ENCODE peak calls at places on chromosomes 16 and 17, in four cellular contexts. V, G, Y and X are unnamed samples.

GRCh38 chr17:5557485-5557884 is 26.8 kb downstream of the NLRP1 start:
- DNase-seq in G (peak; percentile 84), V (no peak), Y (no peak), X (no peak)

GRCh38 chr16:66274335-66275110 is 92.0 kb upstream of the CDH5 start:
- DNase-seq in Y (no peak), V (peak; percentile 16), G (peak; percentile 44), X (no peak)

GRCh38 chr16:69017036-69017783 is 88.2 kb upstream of the HAS3 start:
- DNase-seq in G (peak; percentile 85), Y (no peak), V (no peak), X (peak; percentile 14)

GRCh38 chr17:43169561-43170139 is 1.4 kb upstream of the NBR1 start:
- DNase-seq in V (peak; percentile 54), Y (no peak), G (peak; percentile 26), X (peak; percentile 62)

GRCh38 chr16:83847371-83848225 is 39.8 kb downstream of the HSBP1 start:
- DNase-seq in V (no peak), G (no peak), Y (no peak), X (peak; percentile 41)

GRCh38 chr16:1159325-1159972 is 6.5 kb downstream of the CACNA1H start:
- DNase-seq in G (no peak), Y (no peak), V (no peak), X (no peak)

GRCh38 chr17:28225271-28225670 is 93.7 kb upstream of the TMEM97 start:
- DNase-seq in G (no peak), V (no peak), Y (no peak), X (no peak)

GRCh38 chr16:17556276-17557052 is 85.7 kb upstream of the XYLT1 start:
- DNase-seq in G (peak; percentile 33), Y (peak; percentile 2), V (peak; percentile 41), X (peak; percentile 63)

GRCh38 chr16:71811261-71811803 is 2.7 kb upstream of the AP1G1 start:
- DNase-seq in G (peak; percentile 60), Y (no peak), V (no peak), X (no peak)

GRCh38 chr17:10050597-10051101 is 145.6 kb upstream of the RCVRN start:
- DNase-seq in V (no peak), G (peak; percentile 88), Y (no peak), X (no peak)

GRCh38 chr16:30779596-30779995 is 7.4 kb downstream of the ZNF629 start:
- DNase-seq in G (no peak), V (no peak), Y (no peak), X (no peak)

GRCh38 chr16:25799816-25800215 is 108.1 kb downstream of the HS3ST4 start:
- DNase-seq in G (no peak), V (no peak), Y (no peak), X (no peak)

DNA sequence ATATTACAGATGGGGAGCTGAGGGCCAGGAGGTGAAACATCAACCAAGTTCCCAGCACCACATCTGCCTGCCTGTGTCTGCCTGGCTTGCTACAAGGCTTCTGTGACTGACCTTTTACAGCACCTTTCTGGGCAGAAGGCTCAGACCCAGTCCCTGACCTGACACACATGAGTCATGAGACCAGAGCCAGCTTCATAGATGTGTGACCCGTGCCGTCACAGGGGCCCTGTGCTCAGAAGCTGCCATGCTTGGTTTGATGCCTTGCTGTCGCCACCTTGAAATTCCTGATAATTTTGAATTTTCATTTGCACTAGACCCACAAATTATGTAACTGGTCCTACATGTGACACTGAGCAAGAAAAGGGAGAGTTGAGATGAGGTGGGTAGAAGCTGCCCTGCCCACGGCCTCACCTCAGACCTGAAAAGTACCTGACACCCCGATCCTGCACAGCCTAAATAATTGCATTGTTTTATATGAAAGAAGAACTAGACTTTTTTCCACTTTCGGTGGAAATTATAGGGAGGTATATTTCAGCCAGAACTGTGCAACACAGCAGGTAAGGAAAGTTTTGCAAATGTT is 13.3 kb upstream of the PECAM1 start:
- DNase-seq in V (no peak), Y (no peak), G (no peak), X (no peak)
- H3K4me2 ChIP-seq in V (no peak overlapping the region), Y (no peak overlapping the region), G (no peak overlapping the region), X (no peak overlapping the region)

DNA sequence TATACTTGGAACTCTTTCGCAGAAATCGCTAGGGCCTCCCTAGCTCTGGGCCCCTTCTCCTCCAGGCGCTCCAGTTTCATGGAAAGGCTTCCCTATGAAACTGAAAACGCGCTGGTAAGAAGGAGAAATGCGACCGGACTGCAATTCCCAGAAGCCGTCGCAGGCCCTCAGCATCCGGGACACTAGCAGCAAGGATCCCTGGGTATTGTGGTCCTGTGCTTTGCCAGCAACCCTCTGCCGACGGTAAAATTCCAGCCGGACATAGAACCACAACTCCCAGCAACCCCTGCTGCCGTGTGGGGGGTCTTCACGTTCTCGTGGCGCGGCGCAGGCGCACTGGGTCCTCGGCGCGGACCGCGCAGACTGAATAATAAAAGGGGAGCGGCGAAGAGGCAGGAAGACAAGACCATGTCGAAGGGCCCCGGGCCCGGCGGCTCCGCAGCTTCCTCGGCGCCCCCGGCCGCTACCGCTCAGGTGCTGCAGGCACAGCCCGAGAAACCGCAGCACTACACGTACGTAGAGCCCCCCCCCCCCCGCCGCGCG is at the start of gene UNK:
- DNase-seq in Y (peak; percentile 99), G (peak; percentile 100), V (peak; percentile 100), X (peak; percentile 100)
- H3K56ac ChIP-seq in Y (peak within 1 kb of the TSS; percentile 75), G (peak within 1 kb of the TSS; percentile 99), V (peak within 1 kb of the TSS; percentile 97), X (peak within 1 kb of the TSS; percentile 80)

GRCh38 chr17:82316651-82317393 is 586 bp downstream of the CD7 start:
- DNase-seq in G (no peak), V (no peak), Y (no peak), X (no peak)
- H3K9ac ChIP-seq in G (no peak overlapping the region), V (no peak overlapping the region), Y (no peak overlapping the region), X (no peak overlapping the region)

DNA sequence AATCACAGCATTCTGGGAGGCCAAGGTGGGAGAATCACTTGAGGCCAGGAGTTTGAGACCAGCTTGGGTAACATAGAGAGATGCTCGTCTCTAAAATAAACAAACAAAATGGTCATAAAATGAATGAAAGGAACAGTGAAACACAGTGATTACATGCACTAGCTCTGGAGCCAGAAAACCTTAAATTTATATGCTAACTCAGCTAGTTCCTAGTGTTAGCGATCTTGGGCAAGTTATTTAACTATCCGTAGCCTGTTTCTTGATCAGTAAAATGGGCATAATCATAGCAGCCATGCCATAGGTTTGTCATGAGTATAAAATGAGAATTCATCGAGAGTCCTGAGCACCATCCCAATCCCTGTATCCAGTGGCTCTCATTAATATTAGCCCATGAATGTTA is 271.0 kb downstream of the GRIN2A start:
- DNase-seq in Y (no peak), V (no peak), G (no peak), X (no peak)
- H3K4me2 ChIP-seq in Y (no peak overlapping the region), V (no peak overlapping the region), G (no peak overlapping the region), X (no peak overlapping the region)

GRCh38 chr16:35691057-35691456 is 2231.6 kb downstream of the TP53TG3F start:
- DNase-seq in V (no peak), G (no peak), Y (no peak), X (no peak)
- H3K56ac ChIP-seq in V (no peak overlapping the region), G (no peak overlapping the region), Y (no peak overlapping the region), X (no peak overlapping the region)

GRCh38 chr16:89581861-89582563 is 6.5 kb downstream of the CPNE7 start:
- DNase-seq in G (peak; percentile 79), V (no peak), Y (no peak), X (no peak)
- H3K9ac ChIP-seq in G (no peak overlapping the region), V (no peak overlapping the region), Y (no peak overlapping the region), X (no peak overlapping the region)

GRCh38 chr16:3098459-3099394 is at the start of gene ZSCAN10:
- DNase-seq in G (no peak), Y (peak; percentile 72), V (peak; percentile 86), X (peak; percentile 89)
- H3K4me2 ChIP-seq in G (peak within 1 kb of the TSS; percentile 91), Y (peak within 1 kb of the TSS; percentile 94), V (peak within 1 kb of the TSS; percentile 94), X (peak within 1 kb of the TSS; percentile 59)

GRCh38 chr17:82237083-82237745 is 8.4 kb downstream of the SLC16A3 start:
- DNase-seq in V (peak; percentile 79), Y (no peak), G (no peak), X (no peak)

GRCh38 chr17:82236142-82236971 is 7.5 kb downstream of the SLC16A3 start:
- DNase-seq in Y (no peak), G (peak; percentile 47), V (peak; percentile 87), X (peak; percentile 79)

GRCh38 chr17:82238562-82239201 is 9.8 kb downstream of the SLC16A3 start:
- DNase-seq in V (no peak), Y (no peak), G (peak; percentile 66), X (no peak)

GRCh38 chr17:82239401-82239925 is 10.6 kb downstream of the SLC16A3 start:
- DNase-seq in V (no peak), Y (no peak), G (no peak), X (no peak)

GRCh38 chr17:82237746-82238561 is 9.1 kb downstream of the SLC16A3 start:
- DNase-seq in G (no peak), Y (no peak), V (no peak), X (no peak)
- H3K56ac ChIP-seq in G (no peak overlapping the region), Y (no peak overlapping the region), V (no peak overlapping the region), X (no peak overlapping the region)

DNA sequence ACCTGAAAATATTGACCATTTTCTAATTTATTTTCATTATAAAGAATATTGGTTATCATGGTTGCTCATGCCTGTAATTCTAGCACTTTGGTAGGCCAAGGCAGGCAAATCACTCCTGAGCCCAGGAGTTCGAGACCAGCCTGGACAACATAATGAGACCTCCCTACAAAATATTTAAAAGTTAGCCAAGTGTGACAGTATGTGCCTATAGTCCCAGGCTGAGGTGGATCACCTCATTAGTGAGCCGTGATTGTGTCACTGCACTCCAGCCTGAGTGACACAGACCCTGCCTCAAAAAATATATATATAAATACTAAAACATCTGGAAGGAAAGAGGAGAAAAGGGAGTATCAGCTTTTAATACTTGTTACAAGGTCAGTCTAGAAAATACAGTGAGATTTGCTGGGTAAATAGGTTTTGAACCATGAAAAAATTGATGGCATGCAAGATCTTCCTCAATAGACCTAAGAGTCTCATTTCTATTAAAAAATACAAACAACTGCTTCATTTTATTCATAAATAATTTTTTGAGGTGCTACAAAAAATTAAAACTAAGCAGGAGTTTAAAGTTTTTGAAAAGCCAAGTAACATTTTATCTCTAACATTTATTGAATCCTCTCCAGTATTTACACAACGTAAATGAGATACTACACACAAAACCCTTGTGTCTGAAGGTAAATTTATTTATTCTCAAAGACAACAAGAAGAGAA is 47.7 kb downstream of the TUBD1 start:
- DNase-seq in Y (no peak), G (peak; percentile 70), V (no peak), X (no peak)
- H3K9ac ChIP-seq in Y (no peak overlapping the region), G (peak overlapping the region; percentile 17), V (no peak overlapping the region), X (no peak overlapping the region)